ENCODE peak calls at places on chromosomes 11 and 22, in nine cellular contexts. N is lung microvascular endothelial cell; I is C1 segment of cervical spinal cord; R is iPS DF 6.9; O is AG08396; Q is astrocyte; K is cardiac fibroblast; H is mucosa of descending colon; B is activated CD8-positive, alpha-beta memory T cell treated with anti-CD3 and anti-CD28 coated beads, Interleukin-2, amount 50 U/mL, for 4 hours. C is an unnamed sample.
A peak's percentile ranks its signal among the peaks of the same experiment; 100 is the strongest.

GRCh38 chr11:6632116-6633073 is 13.2 kb upstream of the TPP1 start:
- DNase-seq in N (no peak), I (no peak), R (no peak), O (no peak), Q (no peak), K (no peak), H (no peak), B (no peak), C (no peak)

GRCh38 chr11:86360775-86361395 is 13.8 kb upstream of the CCDC81 start:
- DNase-seq in N (peak; percentile 30), I (no peak), R (no peak), O (peak; percentile 35), Q (peak; percentile 27), K (peak; percentile 72), H (no peak), B (no peak), C (no peak)

GRCh38 chr11:108019870-108020540 is 11.3 kb downstream of the CUL5 start:
- DNase-seq in N (no peak), I (no peak), R (no peak), O (no peak), Q (no peak), K (peak; percentile 24), H (no peak), B (no peak), C (no peak)

GRCh38 chr11:115606223-115607220 is 102.3 kb upstream of the CADM1 start:
- DNase-seq in N (peak; percentile 70), I (no peak), R (no peak), O (no peak), Q (peak; percentile 81), K (peak; percentile 66), H (no peak), B (no peak), C (no peak)

GRCh38 chr11:75056806-75057205 is 39.9 kb downstream of the OR2AT4 start:
- DNase-seq in N (no peak), I (no peak), R (no peak), O (no peak), Q (no peak), K (no peak), H (no peak), B (no peak), C (no peak)

GRCh38 chr11:125156346-125156745 is 8.2 kb upstream of the PKNOX2 start:
- DNase-seq in N (no peak), I (no peak), R (no peak), O (no peak), Q (no peak), K (no peak), H (no peak), B (no peak), C (no peak)

GRCh38 chr11:121757480-121758125 is 304.8 kb upstream of the SORL1-AS1 start:
- DNase-seq in N (no peak), I (no peak), R (no peak), O (no peak), Q (no peak), K (no peak), H (no peak), B (no peak), C (no peak)

GRCh38 chr11:122721964-122722266 is 66.4 kb downstream of the UBASH3B start:
- DNase-seq in N (peak; percentile 31), I (no peak), R (no peak), O (peak; percentile 42), Q (no peak), K (peak; percentile 76), H (no peak), B (no peak), C (no peak)

GRCh38 chr11:105466582-105467228 is 143.2 kb upstream of the GRIA4 start:
- DNase-seq in N (peak; percentile 63), I (no peak), R (no peak), O (peak; percentile 17), Q (peak; percentile 58), K (peak; percentile 61), H (no peak), B (no peak), C (no peak)

GRCh38 chr22:26404851-26405357 is 24.2 kb upstream of the ASPHD2 start:
- DNase-seq in N (no peak), I (no peak), R (no peak), O (no peak), Q (no peak), K (no peak), H (no peak), B (no peak), C (peak; percentile 16)

GRCh38 chr22:19641254-19641982 is 72.9 kb upstream of the SEPTIN5 start:
- DNase-seq in N (peak; percentile 62), I (no peak), R (peak; percentile 71), O (no peak), Q (no peak), K (no peak), H (peak; percentile 39), B (no peak), C (no peak)

GRCh38 chr22:19986410-19987341 is 29.9 kb downstream of the ARVCF start:
- DNase-seq in N (peak; percentile 88), I (peak; percentile 36), R (no peak), O (peak; percentile 98), Q (peak; percentile 39), K (peak; percentile 76), H (peak; percentile 88), B (peak; percentile 49), C (no peak)

GRCh38 chr11:43053638-43054412 is 258.0 kb upstream of the API5 start:
- DNase-seq in N (no peak), I (no peak), R (no peak), O (no peak), Q (no peak), K (no peak), H (no peak), B (no peak), C (no peak)

GRCh38 chr22:31951201-31952093 is 7.1 kb downstream of the YWHAH start:
- DNase-seq in N (no peak), I (no peak), R (no peak), O (no peak), Q (no peak), K (no peak), H (no peak), B (no peak), C (no peak)

GRCh38 chr11:9280655-9281301 is 15.6 kb upstream of the DENND5A start:
- DNase-seq in N (no peak), I (no peak), R (no peak), O (no peak), Q (peak; percentile 78), K (peak; percentile 74), H (no peak), B (peak; percentile 42), C (no peak)

GRCh38 chr22:32803020-32803758 is 1.7 kb downstream of the TIMP3 start:
- DNase-seq in N (peak; percentile 44), I (no peak), R (no peak), O (peak; percentile 70), Q (peak; percentile 77), K (no peak), H (no peak), B (no peak), C (no peak)

GRCh38 chr11:118343981-118344521 is at the start of gene CD3G:
- DNase-seq in N (no peak), I (no peak), R (no peak), O (no peak), Q (no peak), K (no peak), H (peak; percentile 50), B (peak; percentile 74), C (no peak)

GRCh38 chr22:47032091-47032943 is 269.9 kb downstream of the TBC1D22A start:
- DNase-seq in N (no peak), I (no peak), R (no peak), O (no peak), Q (no peak), K (no peak), H (peak; percentile 69), B (no peak), C (no peak)

GRCh38 chr11:4699697-4700435 is 2.2 kb upstream of the OR51E2 start:
- DNase-seq in N (no peak), I (no peak), R (no peak), O (no peak), Q (no peak), K (no peak), H (no peak), B (no peak), C (no peak)

GRCh38 chr11:131522851-131523250 is 152.4 kb downstream of the NTM start:
- DNase-seq in N (no peak), I (no peak), R (no peak), O (no peak), Q (peak; percentile 14), K (no peak), H (no peak), B (no peak), C (no peak)

GRCh38 chr11:129368889-129369672 is 6.6 kb upstream of the BARX2 start:
- DNase-seq in N (no peak), I (no peak), R (no peak), O (no peak), Q (no peak), K (no peak), H (no peak), B (no peak), C (no peak)

GRCh38 chr11:394034-394857 is at the start of gene PKP3:
- DNase-seq in N (peak; percentile 31), I (no peak), R (no peak), O (peak; percentile 79), Q (peak; percentile 45), K (peak; percentile 50), H (peak; percentile 95), B (no peak), C (no peak)

GRCh38 chr11:9143726-9144125 is 52.3 kb upstream of the SCUBE2 start:
- DNase-seq in N (no peak), I (no peak), R (no peak), O (no peak), Q (peak; percentile 23), K (no peak), H (no peak), B (no peak), C (no peak)

GRCh38 chr11:10633261-10633660 is 60.3 kb downstream of the IRAG1 start:
- DNase-seq in N (no peak), I (no peak), R (no peak), O (no peak), Q (no peak), K (no peak), H (no peak), B (no peak), C (no peak)

GRCh38 chr11:107549253-107549953 is 16.1 kb downstream of the ALKBH8 start:
- DNase-seq in N (peak; percentile 63), I (no peak), R (no peak), O (peak; percentile 22), Q (no peak), K (peak; percentile 63), H (no peak), B (peak; percentile 22), C (no peak)